ENCODE peak calls at places on chromosome 1, in five cellular contexts. One of them, this sample, is unnamed.

GRCh38 chr1:240650877-240651276 is 38.9 kb upstream of the GREM2 start:
- DNase-seq in K562: no peak
- DNase-seq in GM12878: no peak
- DNase-seq in HepG2: no peak
- DNase-seq in HEK293T: no peak
- DNase-seq in this sample: no peak

GRCh38 chr1:97489834-97490233 is 431.0 kb downstream of the DPYD start:
- DNase-seq in HepG2: peak
- DNase-seq in K562: no peak
- DNase-seq in GM12878: no peak
- DNase-seq in HEK293T: no peak
- DNase-seq in this sample: no peak

GRCh38 chr1:210072129-210072528 is 134.1 kb downstream of the SYT14 start:
- DNase-seq in K562: no peak
- DNase-seq in HEK293T: no peak
- DNase-seq in HepG2: no peak
- DNase-seq in GM12878: no peak
- DNase-seq in this sample: peak

GRCh38 chr1:152050886-152051764 is 14.3 kb upstream of the S100A11 start:
- DNase-seq in HEK293T: no peak
- DNase-seq in HepG2: no peak
- DNase-seq in GM12878: no peak
- DNase-seq in K562: peak
- DNase-seq in this sample: no peak

GRCh38 chr1:22747021-22747734 is 36.5 kb downstream of the EPHB2 start:
- DNase-seq in K562: no peak
- DNase-seq in HepG2: no peak
- DNase-seq in GM12878: no peak
- DNase-seq in HEK293T: no peak
- DNase-seq in this sample: no peak

GRCh38 chr1:54709547-54710292 is 5.9 kb upstream of the TTC4 start:
- DNase-seq in K562: no peak
- DNase-seq in GM12878: no peak
- DNase-seq in HEK293T: no peak
- DNase-seq in HepG2: no peak
- DNase-seq in this sample: no peak

GRCh38 chr1:245201201-245201600 is 46.4 kb downstream of the KIF26B start:
- DNase-seq in HEK293T: no peak
- DNase-seq in K562: no peak
- DNase-seq in GM12878: no peak
- DNase-seq in HepG2: no peak
- DNase-seq in this sample: no peak

GRCh38 chr1:181469829-181470228 is 13.5 kb upstream of the CACNA1E start:
- DNase-seq in GM12878: no peak
- DNase-seq in HepG2: no peak
- DNase-seq in HEK293T: no peak
- DNase-seq in K562: peak
- DNase-seq in this sample: no peak

GRCh38 chr1:25106352-25106751 is 126.0 kb downstream of the SYF2 start:
- DNase-seq in HEK293T: no peak
- DNase-seq in GM12878: no peak
- DNase-seq in K562: no peak
- DNase-seq in HepG2: no peak
- DNase-seq in this sample: no peak

GRCh38 chr1:64965239-64966157 is 851 bp downstream of the JAK1 start:
- DNase-seq in HepG2: no peak
- DNase-seq in GM12878: no peak
- DNase-seq in HEK293T: peak
- DNase-seq in K562: peak
- DNase-seq in this sample: peak

GRCh38 chr1:99737016-99737415 is 29.4 kb downstream of the FRRS1 start:
- DNase-seq in K562: peak
- DNase-seq in HepG2: peak
- DNase-seq in GM12878: no peak
- DNase-seq in HEK293T: peak
- DNase-seq in this sample: peak

GRCh38 chr1:222844108-222844779 is 29.4 kb downstream of the DISP1 start:
- DNase-seq in HepG2: no peak
- DNase-seq in HEK293T: no peak
- DNase-seq in K562: no peak
- DNase-seq in GM12878: no peak
- DNase-seq in this sample: no peak

GRCh38 chr1:75130865-75131592 is 3.2 kb upstream of the LHX8 start:
- DNase-seq in K562: no peak
- DNase-seq in GM12878: no peak
- DNase-seq in HepG2: no peak
- DNase-seq in HEK293T: no peak
- DNase-seq in this sample: peak

GRCh38 chr1:200269256-200269655 is 140.6 kb downstream of the ZNF281 start:
- DNase-seq in GM12878: no peak
- DNase-seq in HEK293T: no peak
- DNase-seq in HepG2: no peak
- DNase-seq in K562: no peak
- DNase-seq in this sample: no peak

GRCh38 chr1:231053493-231054162 is 13.6 kb upstream of the FAM89A start:
- DNase-seq in HepG2: peak
- DNase-seq in K562: peak
- DNase-seq in GM12878: peak
- DNase-seq in HEK293T: no peak
- DNase-seq in this sample: no peak

GRCh38 chr1:230820568-230820967 is 47.8 kb downstream of the C1orf198 start:
- DNase-seq in HepG2: no peak
- DNase-seq in K562: no peak
- DNase-seq in GM12878: no peak
- DNase-seq in HEK293T: no peak
- DNase-seq in this sample: no peak

GRCh38 chr1:4659247-4659646 is 4.8 kb downstream of the AJAP1 start:
- DNase-seq in HEK293T: no peak
- DNase-seq in HepG2: no peak
- DNase-seq in K562: no peak
- DNase-seq in GM12878: no peak
- DNase-seq in this sample: no peak

GRCh38 chr1:206734499-206735142 is 36.0 kb upstream of the IL19 start:
- DNase-seq in K562: peak
- DNase-seq in HepG2: no peak
- DNase-seq in HEK293T: peak
- DNase-seq in GM12878: no peak
- DNase-seq in this sample: peak

DNA sequence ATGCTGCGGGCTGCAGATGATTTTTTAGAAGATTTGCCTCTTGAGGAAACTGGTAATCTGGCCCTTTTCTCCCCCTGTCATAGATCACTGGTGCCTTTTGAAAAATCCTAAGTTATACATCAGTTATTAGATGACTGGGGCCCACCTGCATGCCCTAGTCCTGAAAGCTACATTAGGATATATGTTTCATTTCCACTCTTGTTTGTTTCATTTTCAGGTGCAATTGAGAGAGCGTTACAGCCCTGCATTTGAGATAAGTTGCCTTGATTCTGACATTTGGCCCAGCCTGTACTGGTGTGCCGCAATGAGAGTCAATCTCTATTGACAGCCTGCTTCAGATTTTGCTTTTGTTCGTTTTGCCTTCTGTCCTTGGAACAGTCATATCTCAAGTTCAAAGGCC is 8.1 kb upstream of the IFI44 start:
- DNase-seq in HEK293T: no peak
- DNase-seq in K562: no peak
- DNase-seq in GM12878: no peak
- DNase-seq in HepG2: no peak
- DNase-seq in this sample: no peak
- TF ChIP-seq FOXM1 in HEK293T: no peak
- TF ChIP-seq FOXM1 in K562: no peak
- TF ChIP-seq FOXM1 in GM12878: no peak
- TF ChIP-seq FOXM1 in HepG2: no peak
- TF ChIP-seq FOXM1 in this sample: no peak

GRCh38 chr1:212970085-212970484 is 19.7 kb downstream of the VASH2 start:
- DNase-seq in GM12878: no peak
- DNase-seq in K562: no peak
- DNase-seq in HepG2: no peak
- DNase-seq in HEK293T: no peak
- DNase-seq in this sample: no peak
- TF ChIP-seq FOXM1 in GM12878: no peak
- TF ChIP-seq FOXM1 in K562: no peak
- TF ChIP-seq FOXM1 in HepG2: no peak
- TF ChIP-seq FOXM1 in HEK293T: no peak
- TF ChIP-seq FOXM1 in this sample: no peak

GRCh38 chr1:36383240-36383639 is 2.5 kb downstream of the STK40 start:
- DNase-seq in GM12878: no peak
- DNase-seq in HepG2: no peak
- DNase-seq in K562: no peak
- DNase-seq in HEK293T: no peak
- DNase-seq in this sample: no peak

GRCh38 chr1:36382669-36383068 is 3.1 kb downstream of the STK40 start:
- DNase-seq in GM12878: no peak
- DNase-seq in HEK293T: no peak
- DNase-seq in K562: no peak
- DNase-seq in HepG2: no peak
- DNase-seq in this sample: no peak

GRCh38 chr1:36385410-36386261 is at the start of gene STK40:
- DNase-seq in GM12878: peak
- DNase-seq in K562: peak
- DNase-seq in HepG2: peak
- DNase-seq in HEK293T: peak
- DNase-seq in this sample: peak

GRCh38 chr1:36386262-36387140 is 777 bp upstream of the STK40 start:
- DNase-seq in HEK293T: peak
- DNase-seq in K562: peak
- DNase-seq in GM12878: peak
- DNase-seq in HepG2: peak
- DNase-seq in this sample: peak

GRCh38 chr1:36384542-36385409 is 948 bp downstream of the STK40 start:
- DNase-seq in K562: peak
- DNase-seq in HepG2: peak
- DNase-seq in HEK293T: peak
- DNase-seq in GM12878: no peak
- DNase-seq in this sample: peak
- TF ChIP-seq FOXM1 in K562: no peak
- TF ChIP-seq FOXM1 in HepG2: no peak
- TF ChIP-seq FOXM1 in HEK293T: no peak
- TF ChIP-seq FOXM1 in GM12878: no peak
- TF ChIP-seq FOXM1 in this sample: no peak

DNA sequence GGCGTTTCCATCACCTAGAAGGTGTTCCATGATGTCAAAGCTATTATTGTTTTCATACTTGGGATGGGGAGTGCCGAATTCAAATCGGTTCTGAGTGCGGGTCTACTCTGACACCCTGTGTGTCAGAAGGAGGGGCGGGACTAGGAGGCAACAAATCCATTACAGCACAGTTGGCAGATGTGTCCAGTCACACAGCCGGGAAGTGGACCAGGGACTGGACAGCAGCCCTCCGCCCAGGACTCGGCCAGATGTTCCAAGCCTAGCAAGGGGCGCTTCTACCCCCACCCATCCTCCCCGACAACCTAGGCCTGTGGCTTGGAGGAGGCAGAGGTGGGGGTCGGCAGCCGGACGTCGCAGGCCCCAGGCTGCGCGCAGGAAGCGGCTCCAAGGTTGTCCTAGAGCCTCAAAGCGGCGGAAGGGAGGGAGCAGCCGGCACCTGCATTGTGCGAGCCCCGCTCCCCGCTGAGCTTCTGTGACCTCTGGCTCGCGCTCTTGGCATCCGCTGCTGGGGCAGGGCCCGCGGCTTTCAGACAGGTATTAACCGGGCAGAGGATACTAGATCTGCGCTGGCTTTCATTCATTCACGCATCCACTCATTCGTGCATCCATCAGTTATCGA is 20.5 kb upstream of the MYCL start:
- DNase-seq in GM12878: no peak
- DNase-seq in HEK293T: no peak
- DNase-seq in HepG2: no peak
- DNase-seq in K562: no peak
- DNase-seq in this sample: no peak
- TF ChIP-seq FOXM1 in GM12878: no peak
- TF ChIP-seq FOXM1 in HEK293T: no peak
- TF ChIP-seq FOXM1 in HepG2: no peak
- TF ChIP-seq FOXM1 in K562: no peak
- TF ChIP-seq FOXM1 in this sample: no peak

GRCh38 chr1:168321945-168322344 is 41.3 kb downstream of the TBX19 start:
- DNase-seq in HEK293T: no peak
- DNase-seq in GM12878: no peak
- DNase-seq in K562: peak
- DNase-seq in HepG2: peak
- DNase-seq in this sample: no peak
- TF ChIP-seq FOXM1 in HEK293T: no peak
- TF ChIP-seq FOXM1 in GM12878: no peak
- TF ChIP-seq FOXM1 in K562: no peak
- TF ChIP-seq FOXM1 in HepG2: no peak
- TF ChIP-seq FOXM1 in this sample: no peak

GRCh38 chr1:28507646-28508434 is 2.0 kb downstream of the RCC1 start:
- DNase-seq in HEK293T: no peak
- DNase-seq in HepG2: no peak
- DNase-seq in GM12878: no peak
- DNase-seq in K562: peak
- DNase-seq in this sample: no peak

GRCh38 chr1:28509705-28510349 is 4.0 kb downstream of the RCC1 start:
- DNase-seq in HepG2: no peak
- DNase-seq in GM12878: no peak
- DNase-seq in K562: peak
- DNase-seq in HEK293T: no peak
- DNase-seq in this sample: no peak

GRCh38 chr1:28507247-28507645 is 1.4 kb downstream of the RCC1 start:
- DNase-seq in GM12878: no peak
- DNase-seq in K562: peak
- DNase-seq in HEK293T: no peak
- DNase-seq in HepG2: no peak
- DNase-seq in this sample: no peak

GRCh38 chr1:28506907-28507246 is 1.0 kb downstream of the RCC1 start:
- DNase-seq in K562: no peak
- DNase-seq in HepG2: no peak
- DNase-seq in HEK293T: no peak
- DNase-seq in GM12878: no peak
- DNase-seq in this sample: no peak

DNA sequence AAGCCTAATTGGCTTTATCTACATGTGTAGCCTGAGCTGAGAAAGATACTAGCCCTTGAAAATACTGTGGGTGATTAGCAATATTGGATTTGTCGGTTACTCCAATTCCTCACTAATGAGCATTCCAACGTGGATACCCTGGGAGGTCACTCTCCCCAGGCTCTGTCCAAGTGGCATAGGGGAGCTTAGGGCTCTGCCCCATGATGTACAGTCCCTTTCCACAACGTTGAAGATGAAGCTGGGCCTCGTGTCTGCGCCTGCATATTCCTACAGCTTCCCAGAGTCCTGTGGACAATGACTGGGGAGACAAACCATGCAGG is 2.6 kb downstream of the RCC1 start:
- DNase-seq in HepG2: no peak
- DNase-seq in HEK293T: no peak
- DNase-seq in GM12878: no peak
- DNase-seq in K562: peak
- DNase-seq in this sample: no peak
- TF ChIP-seq FOXM1 in HepG2: no peak
- TF ChIP-seq FOXM1 in HEK293T: no peak
- TF ChIP-seq FOXM1 in GM12878: no peak
- TF ChIP-seq FOXM1 in K562: no peak
- TF ChIP-seq FOXM1 in this sample: no peak

GRCh38 chr1:227854189-227854588 is 38.7 kb downstream of the PRSS38 start:
- DNase-seq in K562: no peak
- DNase-seq in GM12878: no peak
- DNase-seq in HepG2: no peak
- DNase-seq in HEK293T: no peak
- DNase-seq in this sample: no peak

GRCh38 chr1:227855687-227856086 is 40.2 kb downstream of the PRSS38 start:
- DNase-seq in GM12878: no peak
- DNase-seq in HEK293T: peak
- DNase-seq in K562: peak
- DNase-seq in HepG2: no peak
- DNase-seq in this sample: peak

GRCh38 chr1:227856147-227856858 is 40.8 kb downstream of the PRSS38 start:
- DNase-seq in K562: no peak
- DNase-seq in GM12878: no peak
- DNase-seq in HEK293T: no peak
- DNase-seq in HepG2: no peak
- DNase-seq in this sample: no peak
- TF ChIP-seq FOXM1 in K562: no peak
- TF ChIP-seq FOXM1 in GM12878: no peak
- TF ChIP-seq FOXM1 in HEK293T: no peak
- TF ChIP-seq FOXM1 in HepG2: no peak
- TF ChIP-seq FOXM1 in this sample: no peak

This sample was measured in SK-N-SH.